ENCODE peak calls at places on chromosomes 13 and 19, in four cellular contexts. T, S, R and J are unnamed samples.

GRCh38 chr19:41958367-41959055 is 610 bp downstream of the RABAC1 start:
- DNase-seq in R (peak; percentile 53), T (peak; percentile 94), S (peak; percentile 54), J (peak; percentile 40)

GRCh38 chr19:16014923-16015804 is 61.1 kb upstream of the TPM4 start:
- DNase-seq in T (no peak), S (no peak), R (no peak), J (no peak)

GRCh38 chr13:33150146-33150545 is 133.9 kb downstream of the KL start:
- DNase-seq in S (no peak), T (no peak), R (peak; percentile 42), J (no peak)

GRCh38 chr19:46745521-46746280 is at the start of gene FKRP:
- DNase-seq in R (no peak), S (no peak), T (peak; percentile 63), J (no peak)

GRCh38 chr19:11247391-11247790 is 8.0 kb downstream of the ANGPTL8 start:
- DNase-seq in T (no peak), R (peak; percentile 62), S (no peak), J (no peak)

GRCh38 chr19:47419037-47419783 is at the start of gene MEIS3:
- DNase-seq in R (no peak), S (no peak), T (no peak), J (no peak)

GRCh38 chr13:24183741-24184182 is 23.2 kb downstream of the SPATA13 start:
- DNase-seq in S (no peak), T (peak; percentile 77), R (no peak), J (no peak)

GRCh38 chr13:68927387-68928026 is 1180.1 kb upstream of the ATXN8OS start:
- DNase-seq in T (no peak), R (no peak), S (no peak), J (peak; percentile 33)

GRCh38 chr19:13017306-13018036 is 22.2 kb downstream of the NFIX start:
- DNase-seq in R (peak; percentile 44), S (no peak), T (no peak), J (no peak)

GRCh38 chr19:18470153-18470552 is 32.2 kb upstream of the ISYNA1 start:
- DNase-seq in S (no peak), T (peak; percentile 43), R (peak; percentile 18), J (no peak)

GRCh38 chr19:49362048-49362925 is at the start of gene TEAD2:
- DNase-seq in S (no peak), R (peak; percentile 31), T (peak; percentile 80), J (no peak)

DNA sequence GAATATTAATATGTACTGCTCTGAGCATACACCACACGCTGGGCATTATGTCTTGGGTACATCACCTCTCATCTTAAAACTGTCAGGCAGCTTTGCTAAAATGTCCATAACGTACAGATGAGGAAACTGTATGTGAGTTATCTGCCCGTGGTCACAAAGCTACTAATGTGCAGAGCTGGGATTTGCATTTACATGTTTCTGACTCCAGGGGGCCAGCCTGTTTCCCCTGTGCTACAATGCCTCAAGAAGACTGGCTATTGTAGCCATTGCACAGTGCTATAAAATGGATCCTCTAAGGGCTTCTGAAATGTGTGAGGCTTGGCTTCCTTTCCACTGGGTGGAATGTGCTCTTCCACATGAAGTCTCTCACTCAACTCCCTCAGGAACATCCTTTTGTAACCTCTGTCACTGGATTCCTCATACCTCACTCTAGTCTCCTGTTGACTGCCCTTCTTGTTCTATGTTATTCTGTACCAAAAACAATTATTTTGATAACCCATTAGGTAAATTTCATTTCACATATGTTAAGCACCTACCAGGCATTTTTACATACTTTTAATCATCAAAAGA is 95.6 kb upstream of the HTR2A start:
- DNase-seq in T (no peak), R (peak; percentile 11), S (no peak), J (peak; percentile 16)
- TF ChIP-seq CTCF in T (no peak), R (peak; percentile 41), S (peak; percentile 39), J (peak; percentile 50)

DNA sequence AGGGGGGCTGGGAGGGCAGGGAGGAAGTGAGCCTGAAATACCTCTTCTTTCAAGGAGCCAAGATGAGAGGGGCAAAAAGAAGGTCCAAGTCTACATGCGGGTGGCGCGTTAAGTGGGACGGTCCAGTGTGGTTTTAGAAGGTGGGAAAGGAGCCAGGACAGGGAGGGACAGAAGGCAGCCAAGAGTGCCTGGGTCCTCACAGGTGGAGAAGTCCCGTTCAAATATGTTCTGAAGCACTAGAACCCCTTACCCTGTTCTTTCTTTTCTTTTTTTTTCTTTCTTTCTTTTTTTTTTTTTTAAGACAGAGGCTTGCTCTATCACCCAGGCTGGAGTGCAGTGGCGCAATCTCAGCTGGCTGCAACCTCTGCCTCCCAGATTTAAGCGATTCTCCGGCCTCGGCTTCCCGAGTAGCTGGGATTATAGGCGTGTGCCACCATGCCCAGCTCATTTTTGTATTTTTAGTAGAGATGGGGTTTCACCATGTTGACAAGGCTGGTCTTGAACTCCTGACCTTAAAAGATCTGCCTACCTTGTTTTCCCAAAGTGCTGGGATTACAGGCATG is 7.4 kb downstream of the CAMSAP3 start:
- DNase-seq in S (no peak), R (peak; percentile 13), T (no peak), J (no peak)
- TF ChIP-seq CTCF in S (no peak), R (no peak), T (no peak), J (no peak)

GRCh38 chr13:30752201-30752797 is 17.0 kb downstream of the ALOX5AP start:
- DNase-seq in R (peak; percentile 62), S (no peak), T (no peak), J (no peak)
- TF ChIP-seq CTCF in R (peak; percentile 27), S (no peak), T (no peak), J (no peak)

GRCh38 chr13:62278271-62278670 is 862.6 kb upstream of the PCDH20 start:
- DNase-seq in T (no peak), R (no peak), S (no peak), J (no peak)

DNA sequence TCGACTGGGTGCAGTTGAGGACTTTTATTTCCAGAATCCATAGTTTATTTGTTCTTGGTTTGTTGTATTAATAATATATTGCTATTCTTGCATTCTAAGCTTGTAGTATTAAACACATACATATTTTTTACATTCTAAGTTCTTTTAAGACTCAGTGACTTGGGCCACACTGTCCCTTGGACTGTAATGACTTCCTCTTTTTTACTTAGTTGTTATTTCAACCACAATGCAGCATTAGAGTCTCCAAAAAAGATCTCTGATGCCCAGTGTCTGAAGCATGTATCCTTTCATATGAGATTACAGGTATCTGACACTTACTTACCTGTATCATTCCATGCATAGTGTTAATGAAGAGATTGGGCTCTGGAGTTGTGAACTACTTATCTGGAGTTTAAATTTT is 864.9 kb upstream of the PCDH20 start:
- DNase-seq in R (no peak), T (no peak), S (no peak), J (no peak)
- TF ChIP-seq CTCF in R (no peak), T (no peak), S (no peak), J (no peak)

GRCh38 chr13:63455938-63456337 is 2040.3 kb upstream of the PCDH20 start:
- DNase-seq in R (no peak), S (no peak), T (no peak), J (no peak)
- TF ChIP-seq CTCF in R (no peak), S (peak; percentile 42), T (no peak), J (peak; percentile 24)